ENCODE peak calls at places on chromosomes 13 and 19, in four cellular contexts. S is GM23338, H is left lung, D is A673. E is an unnamed sample. For H3K4me1 and H3K27me3, the result is how much of the 10 kb centered on the place peaks cover.

GRCh38 chr19:16527971-16528521 is 14.2 kb downstream of the CHERP start:
- DNase-seq in D (peak), S (peak), H (no peak), E (no peak)

GRCh38 chr13:27006519-27007161 is 165.0 kb downstream of the USP12 start:
- DNase-seq in D (peak), H (peak), S (peak), E (no peak)

GRCh38 chr13:94327318-94327717 is 152.2 kb downstream of the DCT start:
- DNase-seq in S (peak), H (no peak), D (no peak), E (no peak)

GRCh38 chr13:24270639-24271131 is 38.7 kb upstream of the C1QTNF9 start:
- DNase-seq in S (peak), D (peak), H (peak), E (peak)

GRCh38 chr13:26488236-26489028 is 69.1 kb upstream of the WASF3 start:
- DNase-seq in D (no peak), S (no peak), H (no peak), E (no peak)

GRCh38 chr13:111337206-111337605 is 16.8 kb downstream of the TEX29 start:
- DNase-seq in H (no peak), S (no peak), D (no peak), E (no peak)

GRCh38 chr13:35888327-35888940 is 242.7 kb downstream of the DCLK1 start:
- DNase-seq in D (peak), H (no peak), S (no peak), E (no peak)

GRCh38 chr13:34627499-34627898 is 314.6 kb upstream of the NBEA start:
- DNase-seq in D (no peak), S (peak), H (no peak), E (no peak)

GRCh38 chr13:48302920-48303330 is 626 bp upstream of the RB1 start:
- DNase-seq in H (no peak), S (no peak), D (no peak), E (no peak)

GRCh38 chr13:95267662-95268369 is 33.4 kb downstream of the ABCC4 start:
- DNase-seq in S (no peak), H (no peak), D (peak), E (peak)

GRCh38 chr19:13036366-13036976 is 41.2 kb downstream of the NFIX start:
- DNase-seq in D (peak), S (no peak), H (peak), E (peak)

GRCh38 chr19:39197808-39198207 is 1.0 kb downstream of the NCCRP1 start:
- DNase-seq in S (no peak), H (no peak), D (no peak), E (no peak)

GRCh38 chr19:8487137-8487851 is 15.1 kb downstream of the PRAM1 start:
- DNase-seq in D (no peak), H (peak), S (no peak), E (peak)

GRCh38 chr13:100128373-100128772 is 39.5 kb downstream of the PCCA start:
- DNase-seq in H (no peak), S (no peak), D (no peak), E (no peak)

GRCh38 chr13:39602277-39602613 is 748 bp downstream of the LHFPL6 start:
- DNase-seq in S (no peak), D (no peak), H (no peak), E (no peak)

GRCh38 chr13:112227031-112227430 is 149.1 kb upstream of the SPACA7 start:
- DNase-seq in S (no peak), H (no peak), D (no peak), E (no peak)

GRCh38 chr13:71721117-71721516 is 145.9 kb downstream of the DACH1 start:
- DNase-seq in H (no peak), D (no peak), S (no peak), E (no peak)

GRCh38 chr13:110216403-110217041 is 90.4 kb downstream of the COL4A1 start:
- DNase-seq in S (no peak), D (no peak), H (no peak), E (no peak)

GRCh38 chr13:110546933-110547332 is 14.6 kb downstream of the RAB20 start:
- DNase-seq in S (no peak), D (peak), H (peak), E (peak)

GRCh38 chr13:80363890-80364503 is 23.1 kb upstream of the SPRY2 start:
- DNase-seq in H (no peak), S (peak), D (peak), E (no peak)

GRCh38 chr19:47020132-47020805 is 632 bp downstream of the NPAS1 start:
- DNase-seq in S (peak), H (no peak), D (no peak), E (peak)

GRCh38 chr19:41310031-41310831 is at the start of gene CCDC97:
- DNase-seq in S (peak), H (peak), D (peak), E (peak)

GRCh38 chr19:41307954-41308449 is 2.0 kb upstream of the CCDC97 start:
- DNase-seq in H (no peak), D (no peak), S (no peak), E (no peak)

GRCh38 chr19:41311072-41311471 is 1.1 kb downstream of the CCDC97 start:
- DNase-seq in S (no peak), H (no peak), D (no peak), E (no peak)

GRCh38 chr19:41308450-41309224 is 1.3 kb upstream of the CCDC97 start:
- DNase-seq in S (peak), H (peak), D (peak), E (peak)

GRCh38 chr19:41309225-41310030 is 544 bp upstream of the CCDC97 start:
- DNase-seq in H (no peak), D (no peak), S (no peak), E (no peak)
- H3K4me1 ChIP-seq in H (half or more), D (under half), S (under half), E (under half)

GRCh38 chr19:5245631-5246553 is 94.7 kb downstream of the PTPRS start:
- DNase-seq in H (no peak), D (no peak), S (no peak), E (peak)
- H3K27me3 ChIP-seq in H (under half), D (under half), S (under half), E (under half)

GRCh38 chr19:11423804-11424318 is 4.7 kb upstream of the RGL3 start:
- DNase-seq in D (no peak), S (peak), H (no peak), E (no peak)

GRCh38 chr19:11422163-11423068 is 3.3 kb upstream of the RGL3 start:
- DNase-seq in H (peak), D (peak), S (peak), E (peak)

GRCh38 chr19:11423164-11423803 is 4.2 kb upstream of the RGL3 start:
- DNase-seq in D (no peak), S (no peak), H (no peak), E (peak)

GRCh38 chr19:11426656-11427055 is 7.5 kb upstream of the RGL3 start:
- DNase-seq in D (no peak), S (no peak), H (no peak), E (peak)

DNA sequence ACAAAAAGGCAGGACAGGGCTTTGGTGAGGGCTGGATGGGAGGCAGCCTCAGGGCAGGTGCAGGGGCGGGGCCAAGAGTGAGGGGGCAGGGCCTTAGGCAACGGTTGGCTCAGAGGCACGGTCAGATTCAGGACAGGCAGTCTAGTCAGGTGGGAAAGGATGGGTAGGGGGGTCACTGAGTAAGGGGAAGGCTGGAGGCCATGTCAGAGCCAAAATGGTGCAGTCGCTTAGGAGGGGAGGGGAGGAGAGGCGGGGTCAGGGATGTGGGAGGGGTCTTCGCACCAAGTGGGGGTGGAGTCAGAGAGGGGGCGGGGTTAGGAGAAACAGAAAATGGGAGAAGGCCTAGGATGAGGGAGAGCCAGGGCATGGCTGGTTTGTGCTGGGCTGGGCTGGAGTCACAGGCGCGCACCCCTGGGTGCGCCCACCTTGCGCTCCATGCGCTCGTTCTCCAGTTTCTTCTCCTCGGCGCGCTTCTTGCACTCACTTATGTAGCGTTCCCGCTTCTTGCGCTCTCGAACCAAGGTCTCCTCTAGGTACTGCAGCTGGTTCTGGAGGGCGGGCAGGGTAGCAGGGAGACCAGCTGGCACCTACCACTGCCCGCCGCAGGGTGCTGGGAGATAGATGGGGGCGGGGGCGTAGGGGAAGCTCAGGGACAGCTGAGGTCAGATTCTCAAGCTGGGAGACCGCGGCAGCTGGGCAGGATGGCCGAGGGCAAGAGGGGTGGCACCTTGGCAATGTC is 6.8 kb upstream of the RGL3 start:
- DNase-seq in S (peak), D (no peak), H (no peak), E (no peak)
- H3K27ac ChIP-seq in S (no peak), D (no peak), H (no peak), E (no peak)

GRCh38 chr19:19562665-19563347 is 24.7 kb downstream of the CILP2 start:
- DNase-seq in D (no peak), S (peak), H (no peak), E (no peak)

GRCh38 chr19:19558636-19559035 is 20.6 kb downstream of the CILP2 start:
- DNase-seq in H (no peak), S (no peak), D (no peak), E (no peak)

GRCh38 chr19:19558055-19558454 is 20.0 kb downstream of the CILP2 start:
- DNase-seq in S (no peak), H (no peak), D (no peak), E (no peak)

GRCh38 chr19:19561946-19562664 is 24.0 kb downstream of the CILP2 start:
- DNase-seq in D (no peak), H (no peak), S (no peak), E (peak)

DNA sequence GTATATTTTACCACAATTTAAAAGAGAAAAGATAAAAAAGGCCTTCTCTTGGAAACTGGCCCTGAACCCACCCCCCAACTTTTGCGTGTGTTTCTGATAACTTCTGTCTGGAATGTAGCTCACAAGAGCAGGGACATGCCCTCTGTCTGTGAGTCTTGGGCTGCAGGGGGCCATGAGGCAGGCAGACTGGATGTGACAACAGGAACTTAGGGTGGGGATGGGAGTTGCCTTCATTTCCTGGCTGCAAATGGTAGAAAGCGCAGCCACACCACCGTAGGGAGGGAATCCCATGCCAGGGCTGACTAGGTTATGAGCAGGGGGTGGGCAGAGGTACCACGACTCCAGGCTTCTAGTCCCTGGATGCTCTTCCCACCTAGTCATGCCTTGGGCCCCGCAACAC is 21.9 kb downstream of the CILP2 start:
- DNase-seq in D (no peak), S (no peak), H (no peak), E (no peak)
- H3K4me1 ChIP-seq in D (under half), S (under half), H (under half), E (under half)

DNA sequence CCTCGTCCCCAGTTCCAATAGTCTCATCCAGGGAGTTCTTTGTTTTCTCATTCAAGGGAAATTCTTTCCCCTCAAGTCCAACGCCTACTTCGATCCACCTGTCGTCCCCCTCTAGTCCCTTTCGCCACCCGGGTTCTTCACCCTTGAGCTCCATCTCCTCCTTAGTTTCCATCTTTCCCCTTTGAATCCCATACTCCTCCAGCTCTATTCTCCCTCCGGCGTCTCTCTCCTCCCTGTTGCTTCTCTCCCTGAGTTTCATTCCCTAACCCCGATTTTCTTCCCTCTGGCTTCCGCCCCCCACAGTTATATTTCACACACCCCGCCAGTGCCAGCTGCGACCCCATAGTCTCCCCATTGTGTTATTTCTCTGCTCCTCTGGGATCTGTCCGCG is 628 bp upstream of the SLC17A7 start:
- DNase-seq in D (no peak), H (no peak), S (no peak), E (no peak)
- H3K27me3 ChIP-seq in D (under half), H (under half), S (under half), E (under half)

DNA sequence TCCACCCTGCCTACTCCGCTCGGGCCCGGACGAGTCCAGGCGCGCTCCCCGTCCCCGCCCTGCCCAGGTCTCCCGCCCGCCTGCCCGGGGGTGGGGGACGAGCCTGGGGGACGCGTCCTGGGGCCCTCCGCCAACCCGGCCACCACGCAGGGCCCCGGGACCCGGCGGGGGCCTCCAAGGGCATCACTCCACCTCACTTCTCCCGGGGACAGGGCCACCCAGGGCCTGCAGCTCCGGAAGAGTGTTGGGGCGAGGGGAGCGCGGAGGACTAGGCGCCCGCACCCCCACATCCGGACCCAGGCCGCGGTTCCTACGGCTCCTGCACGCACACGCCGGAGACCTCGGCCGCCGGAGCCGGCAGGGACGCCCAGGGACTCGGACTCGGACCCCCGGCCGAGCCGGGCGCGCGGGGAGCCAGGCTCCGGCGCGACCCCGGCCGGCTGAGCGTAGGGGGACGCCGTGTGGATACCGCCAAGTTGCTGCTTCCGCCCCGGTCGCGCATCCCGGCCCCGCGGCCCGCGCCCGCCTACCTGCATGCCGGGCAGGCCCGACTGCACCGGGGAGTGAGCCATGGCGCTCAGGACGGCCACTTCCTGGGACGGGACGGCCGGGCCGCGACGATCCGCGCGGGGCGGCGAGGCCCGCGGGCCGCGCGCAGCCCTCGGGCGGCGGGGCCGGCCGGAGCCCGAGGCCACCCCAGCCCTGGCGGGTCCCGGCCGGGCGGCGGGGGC is 527 bp downstream of the STK24 start:
- DNase-seq in H (peak), D (no peak), S (peak), E (peak)
- H3K27ac ChIP-seq in H (peak), D (peak), S (no peak), E (peak)

DNA sequence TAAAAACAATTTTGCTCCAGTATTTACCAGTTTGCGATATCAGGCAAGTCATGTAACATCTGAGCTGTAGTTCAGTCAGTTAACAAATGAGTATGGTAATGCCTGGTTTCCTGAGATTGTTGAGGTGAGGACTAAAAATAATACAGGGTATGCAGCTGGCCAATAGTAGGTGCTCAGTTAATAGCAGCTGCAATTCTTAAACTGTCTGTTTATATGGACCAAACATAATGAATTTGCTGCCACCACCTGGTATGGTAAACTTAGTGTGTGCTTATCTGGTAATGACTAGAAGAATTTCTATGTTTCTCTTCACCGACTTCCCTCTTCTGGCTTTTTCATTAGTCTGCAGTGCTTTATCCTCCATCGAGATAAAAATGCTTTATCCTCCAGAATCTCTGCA is 9.1 kb downstream of the ZMYM2 start:
- DNase-seq in D (no peak), H (no peak), S (no peak), E (no peak)
- H3K4me1 ChIP-seq in D (under half), H (under half), S (under half), E (under half)

DNA sequence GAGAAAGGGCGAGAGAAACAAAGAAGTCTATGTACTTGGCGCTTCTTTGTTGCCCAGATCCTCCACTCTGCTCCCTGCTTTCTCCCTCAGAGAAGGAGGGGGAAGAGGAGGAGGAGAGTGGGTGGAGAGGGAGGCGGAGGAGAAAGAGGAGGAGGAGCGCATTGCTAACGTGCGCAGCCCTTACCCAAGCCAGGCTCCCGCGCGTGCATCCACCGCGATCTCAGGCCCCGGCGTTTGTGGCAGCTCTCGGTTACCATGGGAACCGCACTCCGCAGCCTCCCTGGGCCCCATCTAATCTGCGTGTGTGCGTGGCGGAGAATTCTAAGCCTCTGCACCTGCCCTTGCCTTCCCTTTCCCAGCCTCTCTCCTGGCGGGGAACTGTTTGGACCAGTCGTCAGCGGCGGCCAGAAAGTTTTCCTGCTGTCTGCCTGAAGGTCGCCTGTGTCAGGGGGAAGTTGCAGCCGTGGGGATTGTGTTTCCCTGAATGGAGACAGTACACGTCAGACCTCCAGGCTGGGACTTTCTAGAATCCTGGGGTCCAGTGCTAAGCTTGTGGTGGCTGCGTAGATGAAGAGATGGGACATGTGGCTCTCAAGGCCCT is at the start of gene ERICH6B:
- DNase-seq in S (peak), H (peak), D (no peak), E (peak)
- H3K27me3 ChIP-seq in S (under half), H (under half), D (under half), E (under half)

GRCh38 chr19:35908010-35908441 is at the start of gene TYROBP:
- DNase-seq in S (no peak), D (no peak), H (peak), E (no peak)
- H3K27ac ChIP-seq in S (no peak), D (no peak), H (peak), E (peak)